ENCODE peak calls at places on chromosomes 11 and 22, in six cellular contexts. E is uterus, U is transverse colon, F is left ventricle myocardium inferior, K is stomach, P is IMR-90. R is an unnamed sample.

GRCh38 chr11:114197799-114198500 is 98.2 kb upstream of the NNMT start:
- DNase-seq in E (peak; percentile 71), U (peak; percentile 63), F (peak; percentile 81), K (peak; percentile 85), P (peak; percentile 71), R (no peak)

GRCh38 chr11:104531075-104531474 is 367.1 kb upstream of the PDGFD start:
- DNase-seq in E (no peak), U (no peak), F (no peak), K (no peak), P (no peak), R (no peak)

GRCh38 chr11:118142081-118142480 is 10.5 kb downstream of the SCN4B start:
- DNase-seq in E (no peak), U (no peak), F (no peak), K (no peak), P (no peak), R (peak; percentile 19)

GRCh38 chr11:43920598-43921419 is 21.6 kb upstream of the C11orf96 start:
- DNase-seq in E (peak; percentile 82), U (peak; percentile 46), F (peak; percentile 43), K (peak; percentile 46), P (peak; percentile 100), R (no peak)

GRCh38 chr11:44707094-44707493 is 19.7 kb upstream of the TSPAN18 start:
- DNase-seq in E (no peak), U (no peak), F (no peak), K (no peak), P (no peak), R (no peak)

GRCh38 chr11:112968988-112969714 is 7.9 kb downstream of the NCAM1 start:
- DNase-seq in E (no peak), U (no peak), F (no peak), K (no peak), P (no peak), R (no peak)

GRCh38 chr11:65726660-65727059 is 6.1 kb upstream of the RNASEH2C start:
- DNase-seq in E (no peak), U (no peak), F (no peak), K (no peak), P (no peak), R (no peak)

GRCh38 chr22:48853627-48854240 is 973.9 kb downstream of the BRD1 start:
- DNase-seq in E (no peak), U (no peak), F (no peak), K (no peak), P (no peak), R (no peak)

GRCh38 chr11:61507962-61508824 is at the start of gene LRRC10B:
- DNase-seq in E (peak; percentile 30), U (peak; percentile 85), F (no peak), K (no peak), P (no peak), R (no peak)

GRCh38 chr11:2579315-2580060 is 120.3 kb downstream of the KCNQ1OT1 start:
- DNase-seq in E (peak; percentile 15), U (no peak), F (peak; percentile 13), K (peak; percentile 22), P (no peak), R (no peak)

GRCh38 chr11:13030857-13031256 is 21.7 kb downstream of the RASSF10 start:
- DNase-seq in E (no peak), U (peak; percentile 61), F (peak; percentile 58), K (peak; percentile 95), P (no peak), R (no peak)

GRCh38 chr11:9142732-9143131 is 51.3 kb upstream of the SCUBE2 start:
- DNase-seq in E (no peak), U (no peak), F (no peak), K (no peak), P (no peak), R (no peak)

GRCh38 chr22:44869196-44869595 is 116.8 kb downstream of the ARHGAP8 start:
- DNase-seq in E (no peak), U (no peak), F (no peak), K (no peak), P (peak; percentile 12), R (no peak)

GRCh38 chr11:121415861-121416260 is 36.3 kb upstream of the SORL1 start:
- DNase-seq in E (no peak), U (peak; percentile 45), F (no peak), K (no peak), P (no peak), R (peak; percentile 34)

GRCh38 chr11:65424200-65425104 is 1.9 kb downstream of the NEAT1 start:
- DNase-seq in E (peak; percentile 51), U (peak; percentile 69), F (peak; percentile 50), K (peak; percentile 55), P (peak; percentile 54), R (no peak)

GRCh38 chr11:26993965-26994446 is at the start of gene FIBIN:
- DNase-seq in E (peak; percentile 46), U (peak; percentile 10), F (peak; percentile 22), K (no peak), P (peak; percentile 70), R (peak; percentile 84)

GRCh38 chr11:10752061-10752460 is 1.0 kb downstream of the CTR9 start:
- DNase-seq in E (no peak), U (no peak), F (no peak), K (no peak), P (no peak), R (no peak)

GRCh38 chr11:69257838-69258658 is 35.9 kb upstream of the MYEOV start:
- DNase-seq in E (no peak), U (no peak), F (no peak), K (no peak), P (no peak), R (no peak)

GRCh38 chr11:66328307-66329144 is 7.7 kb downstream of the RIN1 start:
- DNase-seq in E (peak; percentile 81), U (peak; percentile 82), F (peak; percentile 79), K (peak; percentile 80), P (peak; percentile 70), R (peak; percentile 81)

GRCh38 chr22:49161002-49161850 is 666.4 kb downstream of the BRD1 start:
- DNase-seq in E (no peak), U (no peak), F (no peak), K (no peak), P (no peak), R (no peak)

GRCh38 chr11:107689317-107690202 is 22.3 kb downstream of the SLN start:
- DNase-seq in E (peak; percentile 50), U (peak; percentile 68), F (peak; percentile 42), K (peak; percentile 82), P (peak; percentile 51), R (peak; percentile 81)

GRCh38 chr11:28539239-28540025 is 431.2 kb downstream of the METTL15 start:
- DNase-seq in E (no peak), U (no peak), F (no peak), K (no peak), P (peak; percentile 54), R (no peak)

DNA sequence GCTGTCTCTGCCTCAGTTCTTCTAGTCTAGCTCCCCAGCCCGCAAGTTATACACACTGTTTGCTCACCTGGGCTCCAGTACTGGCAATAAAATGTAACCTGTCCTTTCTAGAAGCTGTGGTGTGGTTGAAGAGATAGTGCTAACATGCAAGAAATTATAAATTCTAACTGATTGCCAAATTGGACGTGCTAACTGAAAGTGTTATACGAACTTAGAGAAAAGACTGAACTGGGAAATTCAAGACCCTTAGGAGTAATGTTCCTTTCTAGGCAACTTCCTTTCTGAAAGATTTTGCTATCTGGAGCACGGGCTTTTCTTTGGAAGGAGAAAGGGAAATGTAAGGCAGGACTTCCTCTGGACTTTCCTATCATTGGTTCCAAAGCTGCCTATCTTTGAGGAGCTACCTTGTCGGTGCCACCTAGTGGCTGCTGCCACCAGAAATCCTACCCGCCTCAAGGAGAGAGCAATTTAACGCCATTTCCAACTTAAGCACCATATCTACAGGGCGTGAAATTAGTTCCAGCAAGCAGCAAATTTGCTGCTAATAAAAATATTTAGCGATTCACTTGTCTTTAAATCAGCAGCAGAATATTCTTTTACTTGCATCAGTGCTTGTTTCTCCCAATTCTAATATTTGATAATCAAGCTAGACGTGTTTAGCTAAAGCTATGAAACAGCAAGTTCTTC is 12.7 kb upstream of the TMEM218 start:
- DNase-seq in E (peak; percentile 44), U (peak; percentile 50), F (peak; percentile 32), K (peak; percentile 74), P (peak; percentile 32), R (peak; percentile 66)
- TF ChIP-seq CTCF in E (no peak), U (peak; percentile 24), F (peak; percentile 53), K (peak; percentile 45), P (peak; percentile 36), R (peak; percentile 44)

DNA sequence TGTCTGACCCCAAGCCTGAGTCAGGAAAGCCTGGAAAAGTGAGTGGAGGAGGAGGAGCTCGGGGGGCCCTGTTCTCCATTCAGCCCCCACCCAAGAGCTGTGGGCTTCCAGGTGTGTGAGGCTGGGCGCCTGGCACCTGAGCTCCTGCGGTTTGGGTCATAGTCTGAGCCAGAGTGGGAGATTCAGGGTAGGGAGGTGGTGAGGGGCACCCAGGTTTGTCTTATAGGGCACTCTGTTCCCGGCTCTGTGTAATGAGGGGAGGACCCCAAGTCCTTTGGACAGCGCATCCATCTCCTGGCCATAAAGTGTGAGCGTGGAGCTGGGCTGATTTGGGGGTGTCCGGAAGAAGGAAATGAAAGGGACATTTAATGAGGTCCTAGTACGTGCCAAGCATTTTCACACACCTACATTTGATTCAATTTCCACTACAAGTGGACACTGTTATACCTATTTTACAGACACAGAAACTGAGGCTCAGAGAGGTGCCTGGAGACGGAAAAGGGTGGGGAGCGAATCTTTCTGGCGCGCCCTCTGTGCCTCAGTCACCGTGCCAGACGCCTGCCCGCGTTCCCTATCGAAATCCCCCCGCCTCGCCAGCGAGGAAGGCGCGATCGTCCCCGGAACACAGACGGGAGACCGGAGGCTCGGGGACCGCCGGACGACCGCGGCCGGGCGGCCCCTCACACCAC is 1.2 kb downstream of the NPTXR start:
- DNase-seq in E (no peak), U (no peak), F (no peak), K (no peak), P (no peak), R (no peak)
- H3K27ac ChIP-seq in E (peak overlapping the region; percentile 69), U (peak overlapping the region; percentile 73), F (peak overlapping the region; percentile 79), K (peak overlapping the region; percentile 81), P (no peak overlapping the region), R (no peak overlapping the region)

GRCh38 chr11:32870676-32871075 is 21.9 kb upstream of the QSER1 start:
- DNase-seq in E (no peak), U (no peak), F (no peak), K (no peak), P (no peak), R (peak; percentile 16)
- TF ChIP-seq CTCF in E (peak; percentile 27), U (no peak), F (peak; percentile 32), K (no peak), P (peak; percentile 12), R (peak; percentile 24)

GRCh38 chr22:35350539-35351503 is 30.1 kb upstream of the HMOX1 start:
- DNase-seq in E (peak; percentile 94), U (peak; percentile 95), F (peak; percentile 91), K (peak; percentile 92), P (peak; percentile 89), R (peak; percentile 96)

GRCh38 chr22:35355744-35356420 is 25.0 kb upstream of the HMOX1 start:
- DNase-seq in E (peak; percentile 37), U (no peak), F (no peak), K (no peak), P (peak; percentile 23), R (no peak)

GRCh38 chr22:35352214-35353111 is 28.4 kb upstream of the HMOX1 start:
- DNase-seq in E (peak; percentile 55), U (peak; percentile 80), F (peak; percentile 74), K (peak; percentile 57), P (no peak), R (no peak)

GRCh38 chr22:35354068-35354467 is 26.8 kb upstream of the HMOX1 start:
- DNase-seq in E (no peak), U (no peak), F (no peak), K (no peak), P (no peak), R (no peak)

GRCh38 chr22:35353318-35353717 is 27.6 kb upstream of the HMOX1 start:
- DNase-seq in E (no peak), U (peak; percentile 46), F (peak; percentile 42), K (no peak), P (no peak), R (no peak)
- H3K27ac ChIP-seq in E (no peak overlapping the region), U (peak overlapping the region; percentile 82), F (peak overlapping the region; percentile 57), K (peak overlapping the region; percentile 84), P (no peak overlapping the region), R (no peak overlapping the region)

GRCh38 chr11:130315354-130315970 is 745 bp upstream of the ZBTB44 start:
- DNase-seq in E (peak; percentile 28), U (peak; percentile 50), F (peak; percentile 18), K (peak; percentile 48), P (no peak), R (no peak)
- TF ChIP-seq CTCF in E (no peak), U (no peak), F (no peak), K (no peak), P (no peak), R (no peak)